ENCODE peak calls at places on chromosomes 5 and 9, in five cellular contexts. One of them, this sample, is unnamed.

GRCh38 chr5:165328856-165329255 is 1823.4 kb downstream of the MAT2B start:
- DNase-seq in GM04503: no peak
- DNase-seq in GDM1: no peak
- DNase-seq in astrocyte of the hippocampus: no peak
- DNase-seq in Caki2: no peak
- DNase-seq in this sample: no peak

GRCh38 chr5:132369471-132370240 is at the start of gene SLC22A5:
- DNase-seq in GM04503: no peak
- DNase-seq in GDM1: peak
- DNase-seq in astrocyte of the hippocampus: peak
- DNase-seq in Caki2: peak
- DNase-seq in this sample: peak

GRCh38 chr9:128787583-128788156 is 617 bp downstream of the TBC1D13 start:
- DNase-seq in GM04503: no peak
- DNase-seq in GDM1: no peak
- DNase-seq in astrocyte of the hippocampus: peak
- DNase-seq in Caki2: no peak
- DNase-seq in this sample: no peak

GRCh38 chr9:515665-516064 is 301.0 kb downstream of the DOCK8 start:
- DNase-seq in GM04503: no peak
- DNase-seq in GDM1: no peak
- DNase-seq in astrocyte of the hippocampus: no peak
- DNase-seq in Caki2: no peak
- DNase-seq in this sample: no peak

GRCh38 chr5:74579215-74579614 is 61.3 kb downstream of the ENC1 start:
- DNase-seq in GM04503: no peak
- DNase-seq in GDM1: no peak
- DNase-seq in astrocyte of the hippocampus: peak
- DNase-seq in Caki2: no peak
- DNase-seq in this sample: no peak

GRCh38 chr5:88831856-88832255 is 51.1 kb downstream of the MEF2C start:
- DNase-seq in GM04503: no peak
- DNase-seq in GDM1: no peak
- DNase-seq in astrocyte of the hippocampus: peak
- DNase-seq in Caki2: no peak
- DNase-seq in this sample: no peak

GRCh38 chr5:42396111-42396510 is 27.1 kb upstream of the GHR start:
- DNase-seq in GM04503: no peak
- DNase-seq in GDM1: no peak
- DNase-seq in astrocyte of the hippocampus: no peak
- DNase-seq in Caki2: no peak
- DNase-seq in this sample: no peak

GRCh38 chr5:65262590-65263189 is 219.0 kb downstream of the ADAMTS6 start:
- DNase-seq in GM04503: peak
- DNase-seq in GDM1: no peak
- DNase-seq in astrocyte of the hippocampus: peak
- DNase-seq in Caki2: no peak
- DNase-seq in this sample: no peak

GRCh38 chr9:116952434-116952805 is 265.3 kb downstream of the TRIM32 start:
- DNase-seq in GM04503: no peak
- DNase-seq in GDM1: no peak
- DNase-seq in astrocyte of the hippocampus: no peak
- DNase-seq in Caki2: peak
- DNase-seq in this sample: no peak

GRCh38 chr9:137129089-137129455 is 9.9 kb upstream of the GRIN1 start:
- DNase-seq in GM04503: no peak
- DNase-seq in GDM1: no peak
- DNase-seq in astrocyte of the hippocampus: peak
- DNase-seq in Caki2: no peak
- DNase-seq in this sample: no peak

GRCh38 chr5:139646912-139647391 is 1.2 kb upstream of the CXXC5 start:
- DNase-seq in GM04503: no peak
- DNase-seq in GDM1: peak
- DNase-seq in astrocyte of the hippocampus: peak
- DNase-seq in Caki2: no peak
- DNase-seq in this sample: peak